ENCODE peak calls at places on chromosomes 11 and 22, in eight cellular contexts. One of them, this sample, is unnamed.

GRCh38 chr11:119843760-119844330 is 114.8 kb upstream of the NECTIN1 start:
- DNase-seq in brain microvascular endothelial cell: no peak
- DNase-seq in heart left ventricle: no peak
- DNase-seq in pancreas: no peak
- DNase-seq in Caco-2: no peak
- DNase-seq in kidney epithelial cell: no peak
- DNase-seq in ascending aorta: no peak
- DNase-seq in PC-3: peak; percentile 10
- DNase-seq in this sample: no peak

GRCh38 chr11:40337118-40337517 is 1122.3 kb downstream of the LRRC4C start:
- DNase-seq in brain microvascular endothelial cell: peak; percentile 7
- DNase-seq in heart left ventricle: no peak
- DNase-seq in pancreas: no peak
- DNase-seq in Caco-2: no peak
- DNase-seq in kidney epithelial cell: no peak
- DNase-seq in ascending aorta: no peak
- DNase-seq in PC-3: no peak
- DNase-seq in this sample: no peak

GRCh38 chr11:124676386-124676785 is 2.7 kb downstream of the SPA17 start:
- DNase-seq in brain microvascular endothelial cell: peak; percentile 8
- DNase-seq in heart left ventricle: peak; percentile 29
- DNase-seq in pancreas: no peak
- DNase-seq in Caco-2: no peak
- DNase-seq in kidney epithelial cell: no peak
- DNase-seq in ascending aorta: no peak
- DNase-seq in PC-3: no peak
- DNase-seq in this sample: no peak

GRCh38 chr22:49244466-49245420 is 582.9 kb downstream of the BRD1 start:
- DNase-seq in brain microvascular endothelial cell: no peak
- DNase-seq in heart left ventricle: no peak
- DNase-seq in pancreas: no peak
- DNase-seq in Caco-2: no peak
- DNase-seq in kidney epithelial cell: no peak
- DNase-seq in ascending aorta: no peak
- DNase-seq in PC-3: no peak
- DNase-seq in this sample: no peak

GRCh38 chr22:39530692-39531331 is 1.7 kb downstream of the RPS19BP1 start:
- DNase-seq in brain microvascular endothelial cell: peak; percentile 32
- DNase-seq in heart left ventricle: no peak
- DNase-seq in pancreas: peak; percentile 37
- DNase-seq in Caco-2: peak; percentile 48
- DNase-seq in kidney epithelial cell: no peak
- DNase-seq in ascending aorta: no peak
- DNase-seq in PC-3: peak; percentile 57
- DNase-seq in this sample: no peak

GRCh38 chr11:28536504-28537267 is 428.5 kb downstream of the METTL15 start:
- DNase-seq in brain microvascular endothelial cell: no peak
- DNase-seq in heart left ventricle: no peak
- DNase-seq in pancreas: no peak
- DNase-seq in Caco-2: peak; percentile 29
- DNase-seq in kidney epithelial cell: no peak
- DNase-seq in ascending aorta: no peak
- DNase-seq in PC-3: peak; percentile 73
- DNase-seq in this sample: no peak

GRCh38 chr22:36198482-36198881 is 3.1 kb downstream of the APOL4 start:
- DNase-seq in brain microvascular endothelial cell: no peak
- DNase-seq in heart left ventricle: no peak
- DNase-seq in pancreas: no peak
- DNase-seq in Caco-2: no peak
- DNase-seq in kidney epithelial cell: no peak
- DNase-seq in ascending aorta: no peak
- DNase-seq in PC-3: no peak
- DNase-seq in this sample: no peak

GRCh38 chr22:46734830-46735453 is 3.1 kb downstream of the CERK start:
- DNase-seq in brain microvascular endothelial cell: no peak
- DNase-seq in heart left ventricle: peak; percentile 52
- DNase-seq in pancreas: no peak
- DNase-seq in Caco-2: no peak
- DNase-seq in kidney epithelial cell: no peak
- DNase-seq in ascending aorta: no peak
- DNase-seq in PC-3: no peak
- DNase-seq in this sample: peak; percentile 78

GRCh38 chr11:111330234-111330893 is 32.0 kb downstream of the POU2AF3 start:
- DNase-seq in brain microvascular endothelial cell: no peak
- DNase-seq in heart left ventricle: no peak
- DNase-seq in pancreas: no peak
- DNase-seq in Caco-2: no peak
- DNase-seq in kidney epithelial cell: no peak
- DNase-seq in ascending aorta: no peak
- DNase-seq in PC-3: no peak
- DNase-seq in this sample: no peak

DNA sequence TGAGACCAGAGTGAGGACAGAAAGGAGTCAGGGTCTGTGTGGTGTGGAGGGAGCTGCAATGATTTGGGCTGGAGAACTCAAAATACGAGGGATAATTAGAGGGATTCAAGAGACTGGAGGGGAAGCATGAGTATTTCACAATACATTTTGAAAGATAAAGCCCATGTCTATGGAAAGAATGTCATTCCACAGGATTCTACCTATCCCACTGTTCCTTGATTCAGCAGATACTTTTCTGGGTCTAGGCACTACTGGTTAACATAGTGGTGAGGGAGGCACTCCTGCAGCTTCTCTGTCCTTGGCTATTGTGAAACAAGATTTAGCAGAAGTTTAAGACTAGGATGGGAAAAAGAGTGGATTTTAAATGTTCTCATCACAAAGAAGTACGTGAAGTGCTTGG is 72.9 kb upstream of the RASSF10 start:
- DNase-seq in brain microvascular endothelial cell: no peak
- DNase-seq in heart left ventricle: no peak
- DNase-seq in pancreas: no peak
- DNase-seq in Caco-2: no peak
- DNase-seq in kidney epithelial cell: no peak
- DNase-seq in ascending aorta: no peak
- DNase-seq in PC-3: no peak
- DNase-seq in this sample: no peak
- H3K36me3 ChIP-seq in brain microvascular endothelial cell: peaks cover 53% of the 10 kb centered on the region
- H3K36me3 ChIP-seq in heart left ventricle: peaks cover 67% of the 10 kb centered on the region
- H3K36me3 ChIP-seq in pancreas: no peaks in the 10 kb centered on the region
- H3K36me3 ChIP-seq in Caco-2: no peaks in the 10 kb centered on the region
- H3K36me3 ChIP-seq in kidney epithelial cell: no peaks in the 10 kb centered on the region
- H3K36me3 ChIP-seq in ascending aorta: peaks cover 8% of the 10 kb centered on the region
- H3K36me3 ChIP-seq in PC-3: peaks cover 14% of the 10 kb centered on the region
- H3K36me3 ChIP-seq in this sample: peaks cover 31% of the 10 kb centered on the region

GRCh38 chr22:28780296-28780695 is 7.8 kb downstream of the CCDC117 start:
- DNase-seq in brain microvascular endothelial cell: no peak
- DNase-seq in heart left ventricle: no peak
- DNase-seq in pancreas: no peak
- DNase-seq in Caco-2: no peak
- DNase-seq in kidney epithelial cell: no peak
- DNase-seq in ascending aorta: no peak
- DNase-seq in PC-3: no peak
- DNase-seq in this sample: no peak
- H3K36me3 ChIP-seq in brain microvascular endothelial cell: peaks cover 39% of the 10 kb centered on the region
- H3K36me3 ChIP-seq in heart left ventricle: peaks cover 75% of the 10 kb centered on the region
- H3K36me3 ChIP-seq in pancreas: no peaks in the 10 kb centered on the region
- H3K36me3 ChIP-seq in Caco-2: peaks cover 3% of the 10 kb centered on the region
- H3K36me3 ChIP-seq in kidney epithelial cell: no peaks in the 10 kb centered on the region
- H3K36me3 ChIP-seq in ascending aorta: peaks cover 47% of the 10 kb centered on the region
- H3K36me3 ChIP-seq in PC-3: peaks cover 13% of the 10 kb centered on the region
- H3K36me3 ChIP-seq in this sample: no peaks in the 10 kb centered on the region

DNA sequence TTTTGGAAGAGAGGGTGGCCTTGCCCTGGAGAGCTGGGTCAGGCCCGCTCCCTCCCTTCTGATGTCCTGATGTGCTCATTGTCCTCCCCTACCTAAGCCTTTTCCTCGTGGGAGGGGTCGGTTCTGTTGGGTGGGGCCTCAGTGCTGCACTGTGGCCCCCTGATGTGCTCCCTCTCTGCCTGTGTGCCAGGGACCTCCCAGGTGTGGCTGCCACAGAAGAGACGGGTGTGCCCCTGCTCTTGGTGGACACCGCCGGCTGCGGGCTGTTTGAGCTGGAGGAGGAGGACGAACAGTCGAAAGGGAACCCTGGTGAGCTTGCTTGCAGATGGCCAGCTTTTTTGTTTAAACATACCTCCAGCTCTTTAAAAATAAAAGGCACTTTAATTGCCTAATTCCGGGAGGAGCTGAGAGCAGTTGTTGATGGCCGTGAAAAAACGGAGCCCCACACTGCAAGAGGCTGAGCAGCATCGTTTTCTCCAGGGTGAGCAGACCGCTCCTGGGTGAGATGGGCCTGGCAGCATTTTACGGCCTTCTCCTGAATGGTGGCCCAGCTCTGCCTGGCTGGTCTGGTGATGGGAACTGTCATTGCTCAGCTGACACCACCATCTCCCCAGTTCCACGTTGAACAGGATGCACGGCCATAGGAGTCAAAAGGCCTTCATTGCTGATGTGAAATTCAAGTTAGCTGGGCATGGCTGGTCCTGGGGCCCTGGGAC is 30.1 kb downstream of the IGHMBP2 start:
- DNase-seq in brain microvascular endothelial cell: no peak
- DNase-seq in heart left ventricle: no peak
- DNase-seq in pancreas: no peak
- DNase-seq in Caco-2: no peak
- DNase-seq in kidney epithelial cell: no peak
- DNase-seq in ascending aorta: no peak
- DNase-seq in PC-3: no peak
- DNase-seq in this sample: no peak
- H3K36me3 ChIP-seq in brain microvascular endothelial cell: peaks cover 39% of the 10 kb centered on the region
- H3K36me3 ChIP-seq in heart left ventricle: peaks cover 84% of the 10 kb centered on the region
- H3K36me3 ChIP-seq in pancreas: peaks cover 6% of the 10 kb centered on the region
- H3K36me3 ChIP-seq in Caco-2: peaks cover 7% of the 10 kb centered on the region
- H3K36me3 ChIP-seq in kidney epithelial cell: peaks cover 1% of the 10 kb centered on the region
- H3K36me3 ChIP-seq in ascending aorta: peaks cover 79% of the 10 kb centered on the region
- H3K36me3 ChIP-seq in PC-3: peaks cover 46% of the 10 kb centered on the region
- H3K36me3 ChIP-seq in this sample: peaks cover 96% of the 10 kb centered on the region

GRCh38 chr11:3795131-3796092 is 1.9 kb downstream of the NUP98 start:
- DNase-seq in brain microvascular endothelial cell: no peak
- DNase-seq in heart left ventricle: no peak
- DNase-seq in pancreas: no peak
- DNase-seq in Caco-2: no peak
- DNase-seq in kidney epithelial cell: no peak
- DNase-seq in ascending aorta: no peak
- DNase-seq in PC-3: no peak
- DNase-seq in this sample: no peak
- H3K36me3 ChIP-seq in brain microvascular endothelial cell: peaks cover 17% of the 10 kb centered on the region
- H3K36me3 ChIP-seq in heart left ventricle: peaks cover 40% of the 10 kb centered on the region
- H3K36me3 ChIP-seq in pancreas: no peaks in the 10 kb centered on the region
- H3K36me3 ChIP-seq in Caco-2: peaks cover 1% of the 10 kb centered on the region
- H3K36me3 ChIP-seq in kidney epithelial cell: no peaks in the 10 kb centered on the region
- H3K36me3 ChIP-seq in ascending aorta: peaks cover 5% of the 10 kb centered on the region
- H3K36me3 ChIP-seq in PC-3: peaks cover 10% of the 10 kb centered on the region
- H3K36me3 ChIP-seq in this sample: peaks cover 38% of the 10 kb centered on the region

GRCh38 chr11:115872418-115872817 is 368.2 kb upstream of the CADM1 start:
- DNase-seq in brain microvascular endothelial cell: no peak
- DNase-seq in heart left ventricle: no peak
- DNase-seq in pancreas: no peak
- DNase-seq in Caco-2: no peak
- DNase-seq in kidney epithelial cell: no peak
- DNase-seq in ascending aorta: no peak
- DNase-seq in PC-3: no peak
- DNase-seq in this sample: no peak

GRCh38 chr11:115869780-115870431 is 365.7 kb upstream of the CADM1 start:
- DNase-seq in brain microvascular endothelial cell: no peak
- DNase-seq in heart left ventricle: no peak
- DNase-seq in pancreas: no peak
- DNase-seq in Caco-2: peak; percentile 74
- DNase-seq in kidney epithelial cell: no peak
- DNase-seq in ascending aorta: no peak
- DNase-seq in PC-3: peak; percentile 3
- DNase-seq in this sample: no peak

GRCh38 chr11:115871161-115871750 is 367.0 kb upstream of the CADM1 start:
- DNase-seq in brain microvascular endothelial cell: no peak
- DNase-seq in heart left ventricle: no peak
- DNase-seq in pancreas: no peak
- DNase-seq in Caco-2: no peak
- DNase-seq in kidney epithelial cell: no peak
- DNase-seq in ascending aorta: no peak
- DNase-seq in PC-3: no peak
- DNase-seq in this sample: no peak

GRCh38 chr11:115874843-115875242 is 370.6 kb upstream of the CADM1 start:
- DNase-seq in brain microvascular endothelial cell: no peak
- DNase-seq in heart left ventricle: no peak
- DNase-seq in pancreas: no peak
- DNase-seq in Caco-2: no peak
- DNase-seq in kidney epithelial cell: no peak
- DNase-seq in ascending aorta: no peak
- DNase-seq in PC-3: no peak
- DNase-seq in this sample: no peak

DNA sequence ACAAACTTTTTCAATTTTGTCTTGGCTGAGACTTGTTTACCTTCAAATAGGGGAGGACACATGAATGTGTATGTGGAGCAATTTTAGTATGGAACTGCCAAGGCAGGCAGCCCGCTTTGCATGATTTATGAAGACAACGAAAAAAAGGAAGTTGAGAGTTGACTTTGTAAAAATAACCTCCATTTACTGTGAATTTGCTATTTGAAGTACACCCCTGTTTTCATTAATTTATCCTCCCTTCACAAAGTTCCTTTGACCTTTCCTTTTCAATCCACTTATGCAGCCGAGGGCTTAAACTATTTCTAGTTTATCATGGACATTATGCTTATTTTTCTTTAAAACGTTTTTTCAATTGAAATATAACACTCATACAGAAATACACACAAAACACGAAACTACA is 369.6 kb upstream of the CADM1 start:
- DNase-seq in brain microvascular endothelial cell: no peak
- DNase-seq in heart left ventricle: no peak
- DNase-seq in pancreas: no peak
- DNase-seq in Caco-2: no peak
- DNase-seq in kidney epithelial cell: no peak
- DNase-seq in ascending aorta: no peak
- DNase-seq in PC-3: no peak
- DNase-seq in this sample: no peak
- H3K36me3 ChIP-seq in brain microvascular endothelial cell: no peaks in the 10 kb centered on the region
- H3K36me3 ChIP-seq in heart left ventricle: no peaks in the 10 kb centered on the region
- H3K36me3 ChIP-seq in pancreas: no peaks in the 10 kb centered on the region
- H3K36me3 ChIP-seq in Caco-2: no peaks in the 10 kb centered on the region
- H3K36me3 ChIP-seq in kidney epithelial cell: no peaks in the 10 kb centered on the region
- H3K36me3 ChIP-seq in ascending aorta: no peaks in the 10 kb centered on the region
- H3K36me3 ChIP-seq in PC-3: no peaks in the 10 kb centered on the region
- H3K36me3 ChIP-seq in this sample: no peaks in the 10 kb centered on the region

GRCh38 chr11:19567996-19568395 is 144.6 kb upstream of the NAV2 start:
- DNase-seq in brain microvascular endothelial cell: no peak
- DNase-seq in heart left ventricle: no peak
- DNase-seq in pancreas: no peak
- DNase-seq in Caco-2: no peak
- DNase-seq in kidney epithelial cell: no peak
- DNase-seq in ascending aorta: no peak
- DNase-seq in PC-3: no peak
- DNase-seq in this sample: no peak
- H3K36me3 ChIP-seq in brain microvascular endothelial cell: no peaks in the 10 kb centered on the region
- H3K36me3 ChIP-seq in heart left ventricle: no peaks in the 10 kb centered on the region
- H3K36me3 ChIP-seq in pancreas: no peaks in the 10 kb centered on the region
- H3K36me3 ChIP-seq in Caco-2: no peaks in the 10 kb centered on the region
- H3K36me3 ChIP-seq in kidney epithelial cell: no peaks in the 10 kb centered on the region
- H3K36me3 ChIP-seq in ascending aorta: no peaks in the 10 kb centered on the region
- H3K36me3 ChIP-seq in PC-3: no peaks in the 10 kb centered on the region
- H3K36me3 ChIP-seq in this sample: no peaks in the 10 kb centered on the region

GRCh38 chr22:20102203-20102780 is 13.6 kb upstream of the RANBP1 start:
- DNase-seq in brain microvascular endothelial cell: no peak
- DNase-seq in heart left ventricle: no peak
- DNase-seq in pancreas: no peak
- DNase-seq in Caco-2: no peak
- DNase-seq in kidney epithelial cell: no peak
- DNase-seq in ascending aorta: no peak
- DNase-seq in PC-3: no peak
- DNase-seq in this sample: no peak
- H3K36me3 ChIP-seq in brain microvascular endothelial cell: peaks cover 80% of the 10 kb centered on the region
- H3K36me3 ChIP-seq in heart left ventricle: peaks cover 94% of the 10 kb centered on the region
- H3K36me3 ChIP-seq in pancreas: no peaks in the 10 kb centered on the region
- H3K36me3 ChIP-seq in Caco-2: peaks cover 16% of the 10 kb centered on the region
- H3K36me3 ChIP-seq in kidney epithelial cell: peaks cover 6% of the 10 kb centered on the region
- H3K36me3 ChIP-seq in ascending aorta: peaks cover 59% of the 10 kb centered on the region
- H3K36me3 ChIP-seq in PC-3: peaks cover 40% of the 10 kb centered on the region
- H3K36me3 ChIP-seq in this sample: no peaks in the 10 kb centered on the region

GRCh38 chr11:70377645-70378044 is 20.7 kb upstream of the CTTN start:
- DNase-seq in brain microvascular endothelial cell: no peak
- DNase-seq in heart left ventricle: no peak
- DNase-seq in pancreas: no peak
- DNase-seq in Caco-2: no peak
- DNase-seq in kidney epithelial cell: no peak
- DNase-seq in ascending aorta: no peak
- DNase-seq in PC-3: no peak
- DNase-seq in this sample: no peak
- H3K36me3 ChIP-seq in brain microvascular endothelial cell: peaks cover 37% of the 10 kb centered on the region
- H3K36me3 ChIP-seq in heart left ventricle: peaks cover 93% of the 10 kb centered on the region
- H3K36me3 ChIP-seq in pancreas: no peaks in the 10 kb centered on the region
- H3K36me3 ChIP-seq in Caco-2: peaks cover 8% of the 10 kb centered on the region
- H3K36me3 ChIP-seq in kidney epithelial cell: peaks cover under 1% of the 10 kb centered on the region
- H3K36me3 ChIP-seq in ascending aorta: peaks cover 33% of the 10 kb centered on the region
- H3K36me3 ChIP-seq in PC-3: peaks cover 55% of the 10 kb centered on the region
- H3K36me3 ChIP-seq in this sample: no peaks in the 10 kb centered on the region